ENCODE peak calls at places on chromosomes 13 and 19, in seven cellular contexts. One of them, this sample, is unnamed.
A peak's percentile ranks its signal among the peaks of the same experiment; 100 is the strongest.

GRCh38 chr13:113990321-113990837 is 16.5 kb upstream of the C13orf46 start:
- DNase-seq in ELR: no peak
- DNase-seq in stimulated activated CD4-positive, alpha-beta T cell treated with anti-CD3 and anti-CD28 coated beads, TNF-alpha, amount 100 ng/mL, for 1 hour: no peak
- DNase-seq in activated CD4-positive, alpha-beta T cell treated with anti-CD3 and anti-CD28 coated beads, Interleukin-2, amount 50 U/mL, for 1 hour: no peak
- DNase-seq in neural progenitor cell: no peak
- DNase-seq in neural crest cell: no peak
- DNase-seq in SK-MEL-5: no peak
- DNase-seq in this sample: no peak

GRCh38 chr13:34657716-34658115 is 284.4 kb upstream of the NBEA start:
- DNase-seq in neural crest cell: no peak
- DNase-seq in stimulated activated CD4-positive, alpha-beta T cell treated with anti-CD3 and anti-CD28 coated beads, TNF-alpha, amount 100 ng/mL, for 1 hour: no peak
- DNase-seq in SK-MEL-5: no peak
- DNase-seq in ELR: peak; percentile 79
- DNase-seq in neural progenitor cell: no peak
- DNase-seq in activated CD4-positive, alpha-beta T cell treated with anti-CD3 and anti-CD28 coated beads, Interleukin-2, amount 50 U/mL, for 1 hour: no peak
- DNase-seq in this sample: no peak

GRCh38 chr19:13033819-13034611 is 38.7 kb downstream of the NFIX start:
- DNase-seq in ELR: peak; percentile 68
- DNase-seq in neural crest cell: peak; percentile 48
- DNase-seq in neural progenitor cell: peak; percentile 69
- DNase-seq in SK-MEL-5: peak; percentile 69
- DNase-seq in stimulated activated CD4-positive, alpha-beta T cell treated with anti-CD3 and anti-CD28 coated beads, TNF-alpha, amount 100 ng/mL, for 1 hour: no peak
- DNase-seq in activated CD4-positive, alpha-beta T cell treated with anti-CD3 and anti-CD28 coated beads, Interleukin-2, amount 50 U/mL, for 1 hour: peak; percentile 38
- DNase-seq in this sample: peak; percentile 57

GRCh38 chr13:99980201-99981114 is 1.1 kb upstream of the ZIC2 start:
- DNase-seq in neural crest cell: no peak
- DNase-seq in SK-MEL-5: peak; percentile 79
- DNase-seq in neural progenitor cell: peak; percentile 96
- DNase-seq in activated CD4-positive, alpha-beta T cell treated with anti-CD3 and anti-CD28 coated beads, Interleukin-2, amount 50 U/mL, for 1 hour: peak; percentile 52
- DNase-seq in stimulated activated CD4-positive, alpha-beta T cell treated with anti-CD3 and anti-CD28 coated beads, TNF-alpha, amount 100 ng/mL, for 1 hour: no peak
- DNase-seq in ELR: peak; percentile 77
- DNase-seq in this sample: peak; percentile 96

GRCh38 chr19:45171211-45171623 is 6.8 kb downstream of the TRAPPC6A start:
- DNase-seq in neural progenitor cell: no peak
- DNase-seq in ELR: no peak
- DNase-seq in stimulated activated CD4-positive, alpha-beta T cell treated with anti-CD3 and anti-CD28 coated beads, TNF-alpha, amount 100 ng/mL, for 1 hour: no peak
- DNase-seq in neural crest cell: no peak
- DNase-seq in SK-MEL-5: no peak
- DNase-seq in activated CD4-positive, alpha-beta T cell treated with anti-CD3 and anti-CD28 coated beads, Interleukin-2, amount 50 U/mL, for 1 hour: peak; percentile 40
- DNase-seq in this sample: no peak

GRCh38 chr19:39870171-39870971 is 24.2 kb upstream of the FBL start:
- DNase-seq in neural crest cell: no peak
- DNase-seq in neural progenitor cell: peak; percentile 52
- DNase-seq in SK-MEL-5: no peak
- DNase-seq in ELR: no peak
- DNase-seq in activated CD4-positive, alpha-beta T cell treated with anti-CD3 and anti-CD28 coated beads, Interleukin-2, amount 50 U/mL, for 1 hour: no peak
- DNase-seq in stimulated activated CD4-positive, alpha-beta T cell treated with anti-CD3 and anti-CD28 coated beads, TNF-alpha, amount 100 ng/mL, for 1 hour: no peak
- DNase-seq in this sample: no peak

GRCh38 chr19:5477451-5478215 is 22.4 kb downstream of the ZNRF4 start:
- DNase-seq in SK-MEL-5: no peak
- DNase-seq in stimulated activated CD4-positive, alpha-beta T cell treated with anti-CD3 and anti-CD28 coated beads, TNF-alpha, amount 100 ng/mL, for 1 hour: no peak
- DNase-seq in neural crest cell: no peak
- DNase-seq in activated CD4-positive, alpha-beta T cell treated with anti-CD3 and anti-CD28 coated beads, Interleukin-2, amount 50 U/mL, for 1 hour: no peak
- DNase-seq in ELR: no peak
- DNase-seq in neural progenitor cell: no peak
- DNase-seq in this sample: no peak

GRCh38 chr19:5250127-5250659 is 90.4 kb downstream of the PTPRS start:
- DNase-seq in neural progenitor cell: no peak
- DNase-seq in activated CD4-positive, alpha-beta T cell treated with anti-CD3 and anti-CD28 coated beads, Interleukin-2, amount 50 U/mL, for 1 hour: no peak
- DNase-seq in ELR: no peak
- DNase-seq in SK-MEL-5: no peak
- DNase-seq in stimulated activated CD4-positive, alpha-beta T cell treated with anti-CD3 and anti-CD28 coated beads, TNF-alpha, amount 100 ng/mL, for 1 hour: no peak
- DNase-seq in neural crest cell: no peak
- DNase-seq in this sample: no peak

GRCh38 chr13:97223711-97224461 is 1.8 kb downstream of the MBNL2 start:
- DNase-seq in stimulated activated CD4-positive, alpha-beta T cell treated with anti-CD3 and anti-CD28 coated beads, TNF-alpha, amount 100 ng/mL, for 1 hour: no peak
- DNase-seq in ELR: peak; percentile 91
- DNase-seq in neural progenitor cell: peak; percentile 42
- DNase-seq in SK-MEL-5: peak; percentile 45
- DNase-seq in neural crest cell: no peak
- DNase-seq in activated CD4-positive, alpha-beta T cell treated with anti-CD3 and anti-CD28 coated beads, Interleukin-2, amount 50 U/mL, for 1 hour: no peak
- DNase-seq in this sample: peak; percentile 74

GRCh38 chr13:41816057-41816456 is 144.9 kb downstream of the VWA8 start:
- DNase-seq in neural crest cell: no peak
- DNase-seq in neural progenitor cell: no peak
- DNase-seq in ELR: no peak
- DNase-seq in SK-MEL-5: no peak
- DNase-seq in stimulated activated CD4-positive, alpha-beta T cell treated with anti-CD3 and anti-CD28 coated beads, TNF-alpha, amount 100 ng/mL, for 1 hour: no peak
- DNase-seq in activated CD4-positive, alpha-beta T cell treated with anti-CD3 and anti-CD28 coated beads, Interleukin-2, amount 50 U/mL, for 1 hour: no peak
- DNase-seq in this sample: no peak

GRCh38 chr13:46684287-46685001 is 112.5 kb downstream of the ESD start:
- DNase-seq in stimulated activated CD4-positive, alpha-beta T cell treated with anti-CD3 and anti-CD28 coated beads, TNF-alpha, amount 100 ng/mL, for 1 hour: no peak
- DNase-seq in neural crest cell: no peak
- DNase-seq in neural progenitor cell: peak; percentile 69
- DNase-seq in SK-MEL-5: no peak
- DNase-seq in ELR: peak; percentile 17
- DNase-seq in activated CD4-positive, alpha-beta T cell treated with anti-CD3 and anti-CD28 coated beads, Interleukin-2, amount 50 U/mL, for 1 hour: no peak
- DNase-seq in this sample: no peak

GRCh38 chr19:50461066-50461875 is 15.0 kb upstream of the EMC10 start:
- DNase-seq in SK-MEL-5: peak; percentile 79
- DNase-seq in neural crest cell: peak; percentile 68
- DNase-seq in activated CD4-positive, alpha-beta T cell treated with anti-CD3 and anti-CD28 coated beads, Interleukin-2, amount 50 U/mL, for 1 hour: peak; percentile 53
- DNase-seq in stimulated activated CD4-positive, alpha-beta T cell treated with anti-CD3 and anti-CD28 coated beads, TNF-alpha, amount 100 ng/mL, for 1 hour: peak; percentile 15
- DNase-seq in ELR: peak; percentile 70
- DNase-seq in neural progenitor cell: peak; percentile 87
- DNase-seq in this sample: peak; percentile 75

GRCh38 chr19:16969127-16969526 is 57.5 kb downstream of the CPAMD8 start:
- DNase-seq in neural crest cell: no peak
- DNase-seq in ELR: peak; percentile 38
- DNase-seq in SK-MEL-5: peak; percentile 74
- DNase-seq in stimulated activated CD4-positive, alpha-beta T cell treated with anti-CD3 and anti-CD28 coated beads, TNF-alpha, amount 100 ng/mL, for 1 hour: no peak
- DNase-seq in activated CD4-positive, alpha-beta T cell treated with anti-CD3 and anti-CD28 coated beads, Interleukin-2, amount 50 U/mL, for 1 hour: no peak
- DNase-seq in neural progenitor cell: no peak
- DNase-seq in this sample: peak; percentile 78

GRCh38 chr13:98333481-98333880 is 156.4 kb upstream of the RNF113B start:
- DNase-seq in stimulated activated CD4-positive, alpha-beta T cell treated with anti-CD3 and anti-CD28 coated beads, TNF-alpha, amount 100 ng/mL, for 1 hour: no peak
- DNase-seq in SK-MEL-5: peak; percentile 97
- DNase-seq in neural crest cell: peak; percentile 29
- DNase-seq in ELR: no peak
- DNase-seq in neural progenitor cell: peak; percentile 45
- DNase-seq in activated CD4-positive, alpha-beta T cell treated with anti-CD3 and anti-CD28 coated beads, Interleukin-2, amount 50 U/mL, for 1 hour: no peak
- DNase-seq in this sample: no peak

GRCh38 chr19:54317108-54317964 is 4.4 kb upstream of the LILRA5 start:
- DNase-seq in neural progenitor cell: no peak
- DNase-seq in activated CD4-positive, alpha-beta T cell treated with anti-CD3 and anti-CD28 coated beads, Interleukin-2, amount 50 U/mL, for 1 hour: no peak
- DNase-seq in stimulated activated CD4-positive, alpha-beta T cell treated with anti-CD3 and anti-CD28 coated beads, TNF-alpha, amount 100 ng/mL, for 1 hour: no peak
- DNase-seq in neural crest cell: no peak
- DNase-seq in ELR: no peak
- DNase-seq in SK-MEL-5: no peak
- DNase-seq in this sample: no peak

GRCh38 chr13:45446181-45446580 is 18.6 kb upstream of the COG3 start:
- DNase-seq in ELR: peak; percentile 85
- DNase-seq in neural progenitor cell: no peak
- DNase-seq in activated CD4-positive, alpha-beta T cell treated with anti-CD3 and anti-CD28 coated beads, Interleukin-2, amount 50 U/mL, for 1 hour: no peak
- DNase-seq in SK-MEL-5: no peak
- DNase-seq in neural crest cell: no peak
- DNase-seq in stimulated activated CD4-positive, alpha-beta T cell treated with anti-CD3 and anti-CD28 coated beads, TNF-alpha, amount 100 ng/mL, for 1 hour: no peak
- DNase-seq in this sample: no peak

GRCh38 chr19:29596080-29596479 is 10.0 kb upstream of the POP4 start:
- DNase-seq in neural progenitor cell: no peak
- DNase-seq in stimulated activated CD4-positive, alpha-beta T cell treated with anti-CD3 and anti-CD28 coated beads, TNF-alpha, amount 100 ng/mL, for 1 hour: no peak
- DNase-seq in SK-MEL-5: no peak
- DNase-seq in neural crest cell: no peak
- DNase-seq in activated CD4-positive, alpha-beta T cell treated with anti-CD3 and anti-CD28 coated beads, Interleukin-2, amount 50 U/mL, for 1 hour: no peak
- DNase-seq in ELR: no peak
- DNase-seq in this sample: no peak

GRCh38 chr13:94711561-94712286 is 621 bp downstream of the SOX21 start:
- DNase-seq in SK-MEL-5: no peak
- DNase-seq in neural crest cell: peak; percentile 36
- DNase-seq in ELR: peak; percentile 28
- DNase-seq in stimulated activated CD4-positive, alpha-beta T cell treated with anti-CD3 and anti-CD28 coated beads, TNF-alpha, amount 100 ng/mL, for 1 hour: no peak
- DNase-seq in neural progenitor cell: peak; percentile 61
- DNase-seq in activated CD4-positive, alpha-beta T cell treated with anti-CD3 and anti-CD28 coated beads, Interleukin-2, amount 50 U/mL, for 1 hour: no peak
- DNase-seq in this sample: peak; percentile 50

GRCh38 chr13:44764334-44764733 is 188.2 kb upstream of the TSC22D1 start:
- DNase-seq in stimulated activated CD4-positive, alpha-beta T cell treated with anti-CD3 and anti-CD28 coated beads, TNF-alpha, amount 100 ng/mL, for 1 hour: no peak
- DNase-seq in neural crest cell: peak; percentile 3
- DNase-seq in SK-MEL-5: no peak
- DNase-seq in neural progenitor cell: peak; percentile 26
- DNase-seq in ELR: no peak
- DNase-seq in activated CD4-positive, alpha-beta T cell treated with anti-CD3 and anti-CD28 coated beads, Interleukin-2, amount 50 U/mL, for 1 hour: no peak
- DNase-seq in this sample: no peak

GRCh38 chr13:89066868-89067466 is 1395.8 kb downstream of the SLITRK5 start:
- DNase-seq in ELR: peak; percentile 77
- DNase-seq in neural progenitor cell: peak; percentile 75
- DNase-seq in neural crest cell: peak; percentile 14
- DNase-seq in SK-MEL-5: peak; percentile 80
- DNase-seq in stimulated activated CD4-positive, alpha-beta T cell treated with anti-CD3 and anti-CD28 coated beads, TNF-alpha, amount 100 ng/mL, for 1 hour: no peak
- DNase-seq in activated CD4-positive, alpha-beta T cell treated with anti-CD3 and anti-CD28 coated beads, Interleukin-2, amount 50 U/mL, for 1 hour: no peak
- DNase-seq in this sample: peak; percentile 70

GRCh38 chr19:2469102-2469914 is 6.6 kb upstream of the GADD45B start:
- DNase-seq in neural crest cell: no peak
- DNase-seq in activated CD4-positive, alpha-beta T cell treated with anti-CD3 and anti-CD28 coated beads, Interleukin-2, amount 50 U/mL, for 1 hour: no peak
- DNase-seq in ELR: peak; percentile 83
- DNase-seq in SK-MEL-5: no peak
- DNase-seq in neural progenitor cell: no peak
- DNase-seq in stimulated activated CD4-positive, alpha-beta T cell treated with anti-CD3 and anti-CD28 coated beads, TNF-alpha, amount 100 ng/mL, for 1 hour: no peak
- DNase-seq in this sample: peak; percentile 92

GRCh38 chr19:45051929-45052579 is 13.2 kb downstream of the CLASRP start:
- DNase-seq in ELR: no peak
- DNase-seq in SK-MEL-5: no peak
- DNase-seq in neural progenitor cell: no peak
- DNase-seq in neural crest cell: no peak
- DNase-seq in stimulated activated CD4-positive, alpha-beta T cell treated with anti-CD3 and anti-CD28 coated beads, TNF-alpha, amount 100 ng/mL, for 1 hour: no peak
- DNase-seq in activated CD4-positive, alpha-beta T cell treated with anti-CD3 and anti-CD28 coated beads, Interleukin-2, amount 50 U/mL, for 1 hour: no peak
- DNase-seq in this sample: no peak

GRCh38 chr19:12721656-12722565 is 1.8 kb downstream of the TNPO2 start:
- DNase-seq in ELR: peak; percentile 82
- DNase-seq in activated CD4-positive, alpha-beta T cell treated with anti-CD3 and anti-CD28 coated beads, Interleukin-2, amount 50 U/mL, for 1 hour: peak; percentile 52
- DNase-seq in neural progenitor cell: peak; percentile 94
- DNase-seq in neural crest cell: peak; percentile 49
- DNase-seq in SK-MEL-5: peak; percentile 27
- DNase-seq in stimulated activated CD4-positive, alpha-beta T cell treated with anti-CD3 and anti-CD28 coated beads, TNF-alpha, amount 100 ng/mL, for 1 hour: peak; percentile 25
- DNase-seq in this sample: peak; percentile 86

GRCh38 chr19:55657004-55657747 is 2.3 kb downstream of the U2AF2 start:
- DNase-seq in activated CD4-positive, alpha-beta T cell treated with anti-CD3 and anti-CD28 coated beads, Interleukin-2, amount 50 U/mL, for 1 hour: no peak
- DNase-seq in stimulated activated CD4-positive, alpha-beta T cell treated with anti-CD3 and anti-CD28 coated beads, TNF-alpha, amount 100 ng/mL, for 1 hour: no peak
- DNase-seq in ELR: no peak
- DNase-seq in SK-MEL-5: no peak
- DNase-seq in neural progenitor cell: no peak
- DNase-seq in neural crest cell: no peak
- DNase-seq in this sample: no peak